ENCODE peak calls at places on chromosomes 13 and 19, in eight cellular contexts. D is T-helper 1 cell, Z is fibroblast of the aortic adventitia, H is EH, B is sciatic nerve, R is GOT3, J is AG04450, V is posterior vena cava. U is an unnamed sample.

GRCh38 chr19:17075860-17076538 is 422 bp downstream of the MYO9B start:
- DNase-seq in D (peak), Z (no peak), H (peak), B (peak), R (no peak), J (no peak), V (no peak), U (peak)

GRCh38 chr19:23520441-23520840 is 125.2 kb upstream of the ZNF91 start:
- DNase-seq in D (no peak), Z (no peak), H (no peak), B (no peak), R (no peak), J (no peak), V (no peak), U (no peak)

GRCh38 chr19:38596057-38596981 is 21.4 kb downstream of the MAP4K1 start:
- DNase-seq in D (no peak), Z (no peak), H (peak), B (no peak), R (no peak), J (no peak), V (no peak), U (no peak)

GRCh38 chr19:27735314-27735713 is 1477.6 kb downstream of the UQCRFS1 start:
- DNase-seq in D (no peak), Z (no peak), H (no peak), B (no peak), R (no peak), J (no peak), V (no peak), U (no peak)

GRCh38 chr13:26544707-26545106 is 12.8 kb upstream of the WASF3 start:
- DNase-seq in D (no peak), Z (no peak), H (no peak), B (no peak), R (no peak), J (no peak), V (no peak), U (no peak)

GRCh38 chr19:47109541-47110375 is 3.8 kb downstream of the ZC3H4 start:
- DNase-seq in D (no peak), Z (peak), H (peak), B (no peak), R (no peak), J (no peak), V (no peak), U (peak)

GRCh38 chr19:48810151-48810550 is 678 bp downstream of the BCAT2 start:
- DNase-seq in D (no peak), Z (no peak), H (no peak), B (no peak), R (no peak), J (no peak), V (no peak), U (no peak)

GRCh38 chr13:37735293-37735692 is 134.3 kb downstream of the TRPC4 start:
- DNase-seq in D (no peak), Z (no peak), H (no peak), B (no peak), R (no peak), J (no peak), V (no peak), U (no peak)

GRCh38 chr13:49627831-49628652 is at the start of gene ARL11:
- DNase-seq in D (no peak), Z (no peak), H (no peak), B (peak), R (no peak), J (no peak), V (peak), U (peak)

GRCh38 chr13:23380534-23380933 is 53.0 kb downstream of the SACS start:
- DNase-seq in D (no peak), Z (peak), H (peak), B (no peak), R (no peak), J (no peak), V (no peak), U (no peak)

GRCh38 chr19:55750715-55751114 is 8.2 kb upstream of the RFPL4A start:
- DNase-seq in D (no peak), Z (no peak), H (no peak), B (no peak), R (no peak), J (no peak), V (no peak), U (no peak)

GRCh38 chr13:83940742-83941141 is 58.5 kb upstream of the SLITRK1 start:
- DNase-seq in D (no peak), Z (peak), H (peak), B (no peak), R (no peak), J (no peak), V (no peak), U (no peak)

GRCh38 chr19:45641274-45642105 is 2.3 kb upstream of the EML2 start:
- DNase-seq in D (peak), Z (peak), H (peak), B (peak), R (no peak), J (no peak), V (peak), U (peak)

GRCh38 chr13:48492123-48493075 is 40.5 kb downstream of the RCBTB2 start:
- DNase-seq in D (peak), Z (peak), H (peak), B (peak), R (no peak), J (no peak), V (peak), U (peak)

GRCh38 chr13:97380696-97381095 is 53.3 kb upstream of the RAP2A start:
- DNase-seq in D (no peak), Z (no peak), H (no peak), B (no peak), R (no peak), J (no peak), V (no peak), U (no peak)

U was measured in T follicular helper cell.